ENCODE peak calls at places on chromosome 1, in seven cellular contexts. I is IMR-90, C is breast epithelium, M is tibial artery, A is neural progenitor cell, W is PC-3, N is HCT116. B is an unnamed sample.

GRCh38 chr1:44316231-44316759 is 38.8 kb downstream of the ERI3 start:
- DNase-seq in W (no peak), N (no peak), M (no peak), A (peak; percentile 52), C (no peak), I (no peak), B (no peak)

GRCh38 chr1:93556291-93556690 is 108.4 kb downstream of the FNBP1L start:
- DNase-seq in N (no peak), W (no peak), I (no peak), A (no peak), M (no peak), C (no peak), B (no peak)

GRCh38 chr1:247548847-247549246 is at the start of gene GCSAML:
- DNase-seq in I (no peak), M (no peak), N (no peak), W (no peak), A (no peak), C (no peak), B (no peak)

GRCh38 chr1:33082575-33083112 is 1.7 kb downstream of the AZIN2 start:
- DNase-seq in C (no peak), N (no peak), I (peak; percentile 39), W (no peak), A (no peak), M (no peak), B (no peak)

GRCh38 chr1:37605806-37606474 is 10.2 kb upstream of the GNL2 start:
- DNase-seq in N (no peak), W (no peak), I (no peak), C (peak; percentile 30), A (no peak), M (no peak), B (no peak)

GRCh38 chr1:226711976-226712778 is 26.9 kb downstream of the ITPKB start:
- DNase-seq in A (no peak), C (no peak), M (no peak), W (no peak), I (no peak), N (no peak), B (peak; percentile 67)

GRCh38 chr1:1164701-1165451 is 8.8 kb upstream of the TTLL10 start:
- DNase-seq in M (no peak), I (no peak), W (peak; percentile 82), C (no peak), A (peak; percentile 62), N (no peak), B (no peak)

GRCh38 chr1:220789532-220790147 is 2.9 kb downstream of the MTARC1 start:
- DNase-seq in M (no peak), W (no peak), N (no peak), I (no peak), C (no peak), A (no peak), B (no peak)

GRCh38 chr1:231702804-231703203 is 76.2 kb downstream of the DISC1 start:
- DNase-seq in W (peak; percentile 48), A (no peak), M (no peak), N (no peak), C (no peak), I (peak; percentile 65), B (no peak)

GRCh38 chr1:101311146-101311892 is 74.5 kb downstream of the S1PR1 start:
- DNase-seq in C (no peak), N (no peak), A (no peak), W (no peak), M (no peak), I (no peak), B (no peak)

GRCh38 chr1:11648039-11648438 is 6.2 kb downstream of the FBXO2 start:
- DNase-seq in I (no peak), C (no peak), A (no peak), N (no peak), M (no peak), W (no peak), B (no peak)

GRCh38 chr1:9628541-9629444 is 22.7 kb upstream of the PIK3CD start:
- DNase-seq in W (no peak), N (no peak), I (no peak), C (no peak), A (no peak), M (no peak), B (peak; percentile 66)
- H3K4me3 ChIP-seq in W (no peak overlapping the region), N (no peak overlapping the region), I (no peak overlapping the region), C (no peak overlapping the region), A (no peak overlapping the region), M (no peak overlapping the region), B (peak overlapping the region; percentile 95)

DNA sequence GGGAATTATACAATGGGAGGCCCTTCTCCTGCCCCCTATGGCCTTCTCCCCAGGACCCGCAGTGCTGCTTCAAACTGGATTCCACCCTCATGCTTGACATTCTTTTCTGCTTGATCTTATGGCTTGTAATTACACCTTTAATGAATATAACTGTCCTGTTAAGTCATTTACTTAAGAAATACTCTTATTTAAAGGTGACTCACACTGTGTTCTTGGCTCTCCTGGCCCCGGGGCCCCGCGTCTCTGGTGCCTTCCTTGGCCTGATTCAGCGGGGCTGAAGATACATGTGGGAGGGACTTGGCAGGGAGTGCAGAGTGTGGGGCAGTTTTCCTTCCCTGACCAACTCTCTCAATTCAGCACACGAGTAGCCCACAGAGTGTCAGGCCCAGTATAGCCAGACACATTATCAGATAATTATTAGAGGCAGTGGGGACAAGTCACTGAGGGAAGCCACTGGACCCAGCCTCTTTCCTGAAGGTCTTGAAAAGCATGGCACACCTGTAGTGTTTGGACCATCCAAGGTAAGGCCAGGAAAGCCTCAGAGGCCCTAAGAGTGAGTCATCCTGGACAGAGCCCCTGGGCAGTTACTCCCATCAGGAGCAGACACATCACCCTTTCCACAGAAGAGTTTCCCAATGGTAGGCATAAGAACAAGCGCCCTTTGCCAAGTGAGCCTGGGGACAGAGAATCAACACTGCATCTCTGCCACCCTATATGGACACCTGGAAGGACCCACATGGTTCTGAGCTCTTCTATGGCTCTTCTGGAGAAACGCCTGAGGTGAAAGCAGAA is 136.2 kb downstream of the PLXNA2 start:
- DNase-seq in C (no peak), M (no peak), I (peak; percentile 77), N (no peak), A (no peak), W (peak; percentile 94), B (no peak)
- H3K27ac ChIP-seq in C (no peak overlapping the region), M (no peak overlapping the region), I (no peak overlapping the region), N (no peak overlapping the region), A (no peak overlapping the region), W (peak overlapping the region; percentile 60), B (no peak overlapping the region)

GRCh38 chr1:239814306-239814881 is 277.3 kb upstream of the FMN2 start:
- DNase-seq in M (no peak), A (no peak), W (peak; percentile 99), I (peak; percentile 67), C (peak; percentile 46), N (no peak), B (no peak)
- H3K4me3 ChIP-seq in M (no peak overlapping the region), A (no peak overlapping the region), W (peak overlapping the region; percentile 56), I (no peak overlapping the region), C (no peak overlapping the region), N (no peak overlapping the region), B (no peak overlapping the region)

GRCh38 chr1:63321788-63322247 is 549 bp upstream of the FOXD3 start:
- DNase-seq in N (no peak), M (no peak), I (no peak), W (peak; percentile 10), A (peak; percentile 64), C (no peak), B (no peak)
- H3K27ac ChIP-seq in N (no peak overlapping the region), M (no peak overlapping the region), I (no peak overlapping the region), W (no peak overlapping the region), A (no peak overlapping the region), C (no peak overlapping the region), B (no peak overlapping the region)

GRCh38 chr1:70706381-70707173 is 295.5 kb downstream of the CTH start:
- DNase-seq in A (peak; percentile 69), C (no peak), W (no peak), N (no peak), M (no peak), I (no peak), B (no peak)
- H3K4me3 ChIP-seq in A (peak overlapping the region; percentile 51), C (peak overlapping the region; percentile 24), W (no peak overlapping the region), N (no peak overlapping the region), M (peak overlapping the region; percentile 49), I (no peak overlapping the region), B (no peak overlapping the region)

DNA sequence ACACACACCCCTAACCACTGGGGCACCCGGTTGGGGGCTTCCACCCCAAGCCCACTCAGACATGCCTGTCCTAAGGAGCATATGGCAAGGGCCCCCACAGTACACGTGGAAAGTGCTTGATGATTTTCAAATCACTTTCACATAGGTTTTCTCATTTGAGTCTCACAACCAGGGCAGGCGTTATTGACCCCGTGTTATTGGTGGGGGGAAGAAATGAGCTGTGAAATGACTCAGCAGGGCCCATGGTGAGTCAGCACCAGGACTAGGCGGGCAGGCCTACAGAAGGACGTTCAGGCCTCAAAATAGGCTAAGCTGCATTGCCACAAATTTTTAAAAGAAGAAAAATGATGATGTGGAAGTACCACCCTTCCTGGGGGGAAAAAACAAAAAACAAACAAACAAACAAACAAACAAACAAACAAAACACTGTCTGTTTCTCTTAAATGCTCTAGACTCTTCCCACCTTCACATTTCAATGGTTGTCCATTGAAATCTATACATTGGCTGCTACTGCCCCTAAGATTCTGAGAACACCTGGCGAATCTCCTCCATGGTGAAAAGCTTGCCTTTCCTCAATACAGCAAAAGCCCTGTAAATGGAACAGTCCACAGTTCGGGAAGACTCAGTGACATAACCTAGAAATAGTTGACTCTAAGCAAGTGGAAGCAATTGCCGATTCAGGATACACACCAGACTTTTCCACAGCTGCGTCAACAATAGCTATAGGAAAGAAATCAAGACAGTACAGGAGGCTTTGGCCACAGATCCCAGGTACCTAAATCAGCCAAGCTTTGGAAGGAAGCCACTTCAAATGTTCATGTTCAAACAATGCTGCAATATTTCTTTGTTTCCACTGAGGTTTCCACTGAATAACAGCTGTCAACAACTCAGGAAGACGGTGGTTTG is 234.7 kb downstream of the TOMM20 start:
- DNase-seq in N (no peak), I (peak; percentile 80), A (no peak), C (no peak), M (no peak), W (peak; percentile 70), B (no peak)
- H3K27ac ChIP-seq in N (no peak overlapping the region), I (no peak overlapping the region), A (no peak overlapping the region), C (peak overlapping the region; percentile 35), M (no peak overlapping the region), W (peak overlapping the region; percentile 79), B (no peak overlapping the region)

DNA sequence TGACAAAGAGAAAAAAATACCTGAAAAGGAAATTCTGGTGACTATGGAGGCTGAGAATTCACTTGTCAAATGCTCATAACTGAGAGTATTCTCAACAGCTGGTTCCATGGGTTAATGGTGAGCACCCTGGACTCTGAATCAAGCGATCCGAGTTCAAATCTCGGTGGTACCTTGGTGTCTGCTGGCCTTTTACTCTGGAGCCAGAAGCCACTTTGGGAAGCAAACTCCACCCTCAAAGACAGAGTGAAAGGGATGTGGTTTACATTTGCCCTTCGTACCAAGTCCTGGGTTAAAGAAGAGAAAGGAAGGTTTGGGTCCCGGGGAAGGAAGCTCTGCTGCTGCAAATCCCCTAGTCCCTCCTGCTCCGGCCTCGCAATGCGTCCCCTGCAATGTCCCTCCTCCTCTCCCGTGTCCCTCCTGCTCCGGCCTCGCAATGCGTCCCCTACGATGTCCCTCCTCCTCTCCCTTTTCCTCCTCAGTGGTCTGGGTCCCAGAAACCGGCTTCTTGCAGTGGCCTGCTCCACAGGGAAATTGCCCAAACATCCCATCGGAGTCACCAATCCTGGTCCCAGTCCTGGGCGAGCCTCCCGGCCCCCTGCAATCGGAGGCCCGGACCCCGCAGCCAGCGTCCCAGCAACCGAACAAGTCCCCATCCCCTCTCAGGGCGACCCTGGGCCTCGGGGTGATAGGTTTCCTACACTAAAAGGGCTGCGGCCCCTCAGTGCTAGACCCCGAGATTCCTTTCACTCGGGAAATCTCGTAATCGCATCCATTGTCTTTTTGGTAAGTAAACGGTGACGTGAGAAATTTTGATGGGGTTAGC is 129.4 kb downstream of the PPIAL4G start:
- DNase-seq in I (peak; percentile 60), A (peak; percentile 67), M (no peak), W (peak; percentile 46), N (peak; percentile 81), C (no peak), B (no peak)
- H3K4me3 ChIP-seq in I (no peak overlapping the region), A (peak overlapping the region; percentile 50), M (no peak overlapping the region), W (no peak overlapping the region), N (no peak overlapping the region), C (no peak overlapping the region), B (no peak overlapping the region)